ENCODE peak calls at places on chromosomes 2 and 18, in five cellular contexts. One of them, this sample, is unnamed.
A peak's percentile ranks its signal among the peaks of the same experiment; 100 is the strongest.

GRCh38 chr2:152925540-152926448 is 207.4 kb downstream of the ARL6IP6 start:
- DNase-seq in CD4-positive, alpha-beta T cell: no peak
- DNase-seq in heart left ventricle: no peak
- DNase-seq in sigmoid colon: peak; percentile 84
- DNase-seq in mammary epithelial cell: peak; percentile 62
- DNase-seq in this sample: peak; percentile 80

GRCh38 chr2:164843346-164843841 is 1.8 kb upstream of the COBLL1 start:
- DNase-seq in CD4-positive, alpha-beta T cell: no peak
- DNase-seq in heart left ventricle: no peak
- DNase-seq in sigmoid colon: no peak
- DNase-seq in mammary epithelial cell: peak; percentile 84
- DNase-seq in this sample: no peak

GRCh38 chr2:161844845-161845244 is 220.6 kb downstream of the SLC4A10 start:
- DNase-seq in CD4-positive, alpha-beta T cell: no peak
- DNase-seq in heart left ventricle: no peak
- DNase-seq in sigmoid colon: no peak
- DNase-seq in mammary epithelial cell: no peak
- DNase-seq in this sample: no peak

GRCh38 chr2:201464547-201464946 is 13.0 kb downstream of the STRADB start:
- DNase-seq in CD4-positive, alpha-beta T cell: no peak
- DNase-seq in heart left ventricle: no peak
- DNase-seq in sigmoid colon: no peak
- DNase-seq in mammary epithelial cell: no peak
- DNase-seq in this sample: no peak

GRCh38 chr2:24075259-24075658 is 867 bp downstream of the SF3B6 start:
- DNase-seq in CD4-positive, alpha-beta T cell: no peak
- DNase-seq in heart left ventricle: no peak
- DNase-seq in sigmoid colon: no peak
- DNase-seq in mammary epithelial cell: no peak
- DNase-seq in this sample: no peak

GRCh38 chr18:57581301-57581934 is 5.1 kb downstream of the FECH start:
- DNase-seq in CD4-positive, alpha-beta T cell: no peak
- DNase-seq in heart left ventricle: no peak
- DNase-seq in sigmoid colon: no peak
- DNase-seq in mammary epithelial cell: no peak
- DNase-seq in this sample: no peak

GRCh38 chr2:233025706-233026105 is 6.8 kb upstream of the NEU2 start:
- DNase-seq in CD4-positive, alpha-beta T cell: no peak
- DNase-seq in heart left ventricle: no peak
- DNase-seq in sigmoid colon: no peak
- DNase-seq in mammary epithelial cell: no peak
- DNase-seq in this sample: no peak

GRCh38 chr2:169781249-169782013 is 17.2 kb upstream of the SSB start:
- DNase-seq in CD4-positive, alpha-beta T cell: no peak
- DNase-seq in heart left ventricle: no peak
- DNase-seq in sigmoid colon: no peak
- DNase-seq in mammary epithelial cell: no peak
- DNase-seq in this sample: no peak

GRCh38 chr2:227472265-227473018 is 486 bp downstream of the AGFG1 start:
- DNase-seq in CD4-positive, alpha-beta T cell: peak; percentile 17
- DNase-seq in heart left ventricle: peak; percentile 68
- DNase-seq in sigmoid colon: peak; percentile 68
- DNase-seq in mammary epithelial cell: peak; percentile 34
- DNase-seq in this sample: peak; percentile 72

GRCh38 chr2:127154985-127155650 is 48.2 kb upstream of the BIN1 start:
- DNase-seq in CD4-positive, alpha-beta T cell: no peak
- DNase-seq in heart left ventricle: no peak
- DNase-seq in sigmoid colon: peak; percentile 73
- DNase-seq in mammary epithelial cell: no peak
- DNase-seq in this sample: no peak

GRCh38 chr2:100571668-100572067 is 8.9 kb downstream of the PDCL3 start:
- DNase-seq in CD4-positive, alpha-beta T cell: no peak
- DNase-seq in heart left ventricle: no peak
- DNase-seq in sigmoid colon: no peak
- DNase-seq in mammary epithelial cell: no peak
- DNase-seq in this sample: no peak

GRCh38 chr2:233248999-233249398 is 2.5 kb upstream of the ATG16L1 start:
- DNase-seq in CD4-positive, alpha-beta T cell: no peak
- DNase-seq in heart left ventricle: no peak
- DNase-seq in sigmoid colon: no peak
- DNase-seq in mammary epithelial cell: no peak
- DNase-seq in this sample: no peak

GRCh38 chr2:20702563-20702962 is 35.6 kb downstream of the GDF7 start:
- DNase-seq in CD4-positive, alpha-beta T cell: no peak
- DNase-seq in heart left ventricle: no peak
- DNase-seq in sigmoid colon: no peak
- DNase-seq in mammary epithelial cell: no peak
- DNase-seq in this sample: no peak

GRCh38 chr2:150410809-150411208 is 76.7 kb downstream of the RND3 start:
- DNase-seq in CD4-positive, alpha-beta T cell: no peak
- DNase-seq in heart left ventricle: no peak
- DNase-seq in sigmoid colon: no peak
- DNase-seq in mammary epithelial cell: no peak
- DNase-seq in this sample: peak; percentile 9

GRCh38 chr18:26656944-26657536 is 108.7 kb upstream of the KCTD1 start:
- DNase-seq in CD4-positive, alpha-beta T cell: no peak
- DNase-seq in heart left ventricle: peak; percentile 91
- DNase-seq in sigmoid colon: peak; percentile 84
- DNase-seq in mammary epithelial cell: peak; percentile 73
- DNase-seq in this sample: peak; percentile 79

GRCh38 chr2:163757811-163758210 is 22.0 kb upstream of the FIGN start:
- DNase-seq in CD4-positive, alpha-beta T cell: no peak
- DNase-seq in heart left ventricle: no peak
- DNase-seq in sigmoid colon: no peak
- DNase-seq in mammary epithelial cell: no peak
- DNase-seq in this sample: no peak

GRCh38 chr2:143344780-143345179 is 215.6 kb downstream of the ARHGAP15 start:
- DNase-seq in CD4-positive, alpha-beta T cell: no peak
- DNase-seq in heart left ventricle: no peak
- DNase-seq in sigmoid colon: no peak
- DNase-seq in mammary epithelial cell: no peak
- DNase-seq in this sample: no peak

GRCh38 chr2:143341478-143341877 is 212.3 kb downstream of the ARHGAP15 start:
- DNase-seq in CD4-positive, alpha-beta T cell: no peak
- DNase-seq in heart left ventricle: no peak
- DNase-seq in sigmoid colon: no peak
- DNase-seq in mammary epithelial cell: no peak
- DNase-seq in this sample: no peak

GRCh38 chr2:143347901-143348300 is 218.7 kb downstream of the ARHGAP15 start:
- DNase-seq in CD4-positive, alpha-beta T cell: no peak
- DNase-seq in heart left ventricle: no peak
- DNase-seq in sigmoid colon: no peak
- DNase-seq in mammary epithelial cell: no peak
- DNase-seq in this sample: no peak

GRCh38 chr2:143347303-143347702 is 218.1 kb downstream of the ARHGAP15 start:
- DNase-seq in CD4-positive, alpha-beta T cell: no peak
- DNase-seq in heart left ventricle: no peak
- DNase-seq in sigmoid colon: no peak
- DNase-seq in mammary epithelial cell: no peak
- DNase-seq in this sample: no peak

GRCh38 chr2:143345887-143346612 is 216.8 kb downstream of the ARHGAP15 start:
- DNase-seq in CD4-positive, alpha-beta T cell: no peak
- DNase-seq in heart left ventricle: no peak
- DNase-seq in sigmoid colon: no peak
- DNase-seq in mammary epithelial cell: no peak
- DNase-seq in this sample: no peak
- TF ChIP-seq CTCF in CD4-positive, alpha-beta T cell: no peak
- TF ChIP-seq CTCF in heart left ventricle: no peak
- TF ChIP-seq CTCF in sigmoid colon: no peak
- TF ChIP-seq CTCF in mammary epithelial cell: no peak
- TF ChIP-seq CTCF in this sample: no peak

GRCh38 chr2:236981710-236982485 is 103.8 kb upstream of the COPS8 start:
- DNase-seq in CD4-positive, alpha-beta T cell: no peak
- DNase-seq in heart left ventricle: no peak
- DNase-seq in sigmoid colon: no peak
- DNase-seq in mammary epithelial cell: no peak
- DNase-seq in this sample: no peak
- TF ChIP-seq CTCF in CD4-positive, alpha-beta T cell: no peak
- TF ChIP-seq CTCF in heart left ventricle: no peak
- TF ChIP-seq CTCF in sigmoid colon: no peak
- TF ChIP-seq CTCF in mammary epithelial cell: no peak
- TF ChIP-seq CTCF in this sample: no peak

GRCh38 chr2:113268621-113269360 is 9.9 kb downstream of the PAX8 start:
- DNase-seq in CD4-positive, alpha-beta T cell: no peak
- DNase-seq in heart left ventricle: no peak
- DNase-seq in sigmoid colon: no peak
- DNase-seq in mammary epithelial cell: no peak
- DNase-seq in this sample: no peak
- TF ChIP-seq CTCF in CD4-positive, alpha-beta T cell: no peak
- TF ChIP-seq CTCF in heart left ventricle: no peak
- TF ChIP-seq CTCF in sigmoid colon: no peak
- TF ChIP-seq CTCF in mammary epithelial cell: no peak
- TF ChIP-seq CTCF in this sample: no peak

GRCh38 chr2:101893676-101894381 is 97.9 kb upstream of the IL1R2 start:
- DNase-seq in CD4-positive, alpha-beta T cell: no peak
- DNase-seq in heart left ventricle: no peak
- DNase-seq in sigmoid colon: no peak
- DNase-seq in mammary epithelial cell: no peak
- DNase-seq in this sample: no peak
- TF ChIP-seq CTCF in CD4-positive, alpha-beta T cell: no peak
- TF ChIP-seq CTCF in heart left ventricle: no peak
- TF ChIP-seq CTCF in sigmoid colon: no peak
- TF ChIP-seq CTCF in mammary epithelial cell: no peak
- TF ChIP-seq CTCF in this sample: no peak

GRCh38 chr2:36798724-36799123 is 102.2 kb downstream of the VIT start:
- DNase-seq in CD4-positive, alpha-beta T cell: no peak
- DNase-seq in heart left ventricle: no peak
- DNase-seq in sigmoid colon: no peak
- DNase-seq in mammary epithelial cell: no peak
- DNase-seq in this sample: no peak
- TF ChIP-seq CTCF in CD4-positive, alpha-beta T cell: no peak
- TF ChIP-seq CTCF in heart left ventricle: no peak
- TF ChIP-seq CTCF in sigmoid colon: no peak
- TF ChIP-seq CTCF in mammary epithelial cell: no peak
- TF ChIP-seq CTCF in this sample: no peak

GRCh38 chr2:68722712-68723111 is 11.9 kb upstream of the ARHGAP25 start:
- DNase-seq in CD4-positive, alpha-beta T cell: no peak
- DNase-seq in heart left ventricle: no peak
- DNase-seq in sigmoid colon: no peak
- DNase-seq in mammary epithelial cell: no peak
- DNase-seq in this sample: no peak
- TF ChIP-seq CTCF in CD4-positive, alpha-beta T cell: no peak
- TF ChIP-seq CTCF in heart left ventricle: no peak
- TF ChIP-seq CTCF in sigmoid colon: no peak
- TF ChIP-seq CTCF in mammary epithelial cell: no peak
- TF ChIP-seq CTCF in this sample: peak; percentile 8

DNA sequence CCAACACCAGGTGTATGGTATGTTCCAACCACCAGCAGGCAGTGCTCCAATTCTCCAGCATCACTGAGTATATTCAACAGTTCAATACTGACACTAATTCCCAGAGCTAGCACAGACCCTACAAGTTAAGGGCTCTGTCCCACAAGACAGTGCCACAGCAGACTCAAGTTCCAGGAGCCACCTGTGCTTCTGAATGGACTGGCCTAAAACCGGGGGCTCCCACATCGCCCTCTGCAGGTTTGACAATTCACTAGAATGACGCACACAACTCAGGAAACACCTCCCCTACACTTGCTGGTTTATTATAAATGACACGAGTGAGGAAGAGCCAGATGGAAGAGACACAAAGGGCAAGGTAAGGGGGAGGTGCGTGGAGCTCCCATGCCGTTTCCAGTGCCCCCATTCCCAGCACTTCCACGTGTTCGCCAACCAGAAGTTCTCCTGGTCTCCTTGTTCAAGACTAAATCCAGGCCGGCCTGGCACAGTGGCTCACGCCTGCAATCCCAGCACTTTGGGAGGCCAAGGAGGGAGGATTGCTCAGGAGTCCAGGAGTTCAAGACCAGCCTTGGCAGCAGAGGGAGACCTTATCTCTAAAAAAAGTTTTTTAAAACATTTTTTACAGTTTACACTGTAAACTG is 12.2 kb upstream of the ATP6V1B1 start:
- DNase-seq in CD4-positive, alpha-beta T cell: no peak
- DNase-seq in heart left ventricle: no peak
- DNase-seq in sigmoid colon: peak; percentile 15
- DNase-seq in mammary epithelial cell: no peak
- DNase-seq in this sample: no peak
- TF ChIP-seq CTCF in CD4-positive, alpha-beta T cell: no peak
- TF ChIP-seq CTCF in heart left ventricle: no peak
- TF ChIP-seq CTCF in sigmoid colon: no peak
- TF ChIP-seq CTCF in mammary epithelial cell: peak; percentile 21
- TF ChIP-seq CTCF in this sample: no peak

This sample was measured in nephron progenitor cell.